ENCODE peak calls at places on chromosomes 1 and 21, in nine cellular contexts. Y, X, D, E, H, R, C, Q and O are unnamed samples.

GRCh38 chr1:208058212-208059155 is 147.6 kb upstream of the CD34 start:
- DNase-seq in Y (no peak), X (no peak), D (no peak), E (no peak), H (no peak), R (no peak), C (no peak), Q (peak), O (no peak)

GRCh38 chr1:164311376-164311775 is 247.6 kb upstream of the PBX1 start:
- DNase-seq in Y (no peak), X (no peak), D (no peak), E (no peak), H (no peak), R (no peak), C (no peak), Q (peak), O (peak)

GRCh38 chr21:35256468-35256988 is 207.4 kb upstream of the RUNX1 start:
- DNase-seq in Y (peak), X (peak), D (peak), E (peak), H (no peak), R (peak), C (no peak), Q (peak), O (peak)

GRCh38 chr1:63073530-63074306 is 248.6 kb upstream of the FOXD3 start:
- DNase-seq in Y (no peak), X (peak), D (no peak), E (no peak), H (no peak), R (no peak), C (no peak), Q (peak), O (no peak)

GRCh38 chr1:153374077-153374476 is 1.3 kb downstream of the S100A12 start:
- DNase-seq in Y (no peak), X (no peak), D (no peak), E (no peak), H (no peak), R (no peak), C (no peak), Q (no peak), O (no peak)

GRCh38 chr1:164265232-164265631 is 293.8 kb upstream of the PBX1 start:
- DNase-seq in Y (no peak), X (no peak), D (no peak), E (peak), H (no peak), R (peak), C (no peak), Q (peak), O (no peak)

GRCh38 chr1:156539824-156540223 is 32.5 kb downstream of the IQGAP3 start:
- DNase-seq in Y (no peak), X (no peak), D (no peak), E (no peak), H (no peak), R (no peak), C (no peak), Q (no peak), O (no peak)

GRCh38 chr1:117820096-117820495 is 109.3 kb downstream of the GDAP2 start:
- DNase-seq in Y (no peak), X (no peak), D (no peak), E (no peak), H (no peak), R (no peak), C (no peak), Q (no peak), O (no peak)

GRCh38 chr1:89820423-89821321 is at the start of gene LRRC8D:
- DNase-seq in Y (peak), X (peak), D (peak), E (peak), H (peak), R (peak), C (peak), Q (peak), O (peak)

GRCh38 chr21:42373181-42373907 is 7.0 kb upstream of the TFF1 start:
- DNase-seq in Y (no peak), X (no peak), D (no peak), E (no peak), H (no peak), R (no peak), C (no peak), Q (no peak), O (no peak)

GRCh38 chr1:159664247-159664646 is 50.1 kb downstream of the CRP start:
- DNase-seq in Y (no peak), X (no peak), D (no peak), E (no peak), H (no peak), R (no peak), C (no peak), Q (no peak), O (no peak)

GRCh38 chr1:53393325-53393792 is 65.5 kb upstream of the LRP8 start:
- DNase-seq in Y (peak), X (peak), D (peak), E (peak), H (peak), R (peak), C (peak), Q (peak), O (peak)

GRCh38 chr1:175376194-175376593 is 183.6 kb upstream of the KIAA0040 start:
- DNase-seq in Y (no peak), X (no peak), D (no peak), E (no peak), H (peak), R (no peak), C (peak), Q (peak), O (peak)

GRCh38 chr1:30687886-30688285 is 35.5 kb downstream of the MATN1 start:
- DNase-seq in Y (no peak), X (no peak), D (no peak), E (no peak), H (no peak), R (no peak), C (no peak), Q (no peak), O (no peak)

GRCh38 chr1:10668241-10668761 is 128.1 kb downstream of the CASZ1 start:
- DNase-seq in Y (no peak), X (no peak), D (no peak), E (no peak), H (no peak), R (no peak), C (no peak), Q (no peak), O (no peak)

GRCh38 chr1:219660666-219661463 is 48.0 kb upstream of the ZC3H11B start:
- DNase-seq in Y (peak), X (peak), D (peak), E (peak), H (peak), R (peak), C (no peak), Q (peak), O (peak)

GRCh38 chr1:151005729-151006330 is 872 bp downstream of the MINDY1 start:
- DNase-seq in Y (no peak), X (peak), D (no peak), E (no peak), H (no peak), R (no peak), C (no peak), Q (no peak), O (no peak)

GRCh38 chr1:39272791-39273071 is 68.2 kb downstream of the MACF1 start:
- DNase-seq in Y (no peak), X (no peak), D (no peak), E (no peak), H (no peak), R (no peak), C (no peak), Q (no peak), O (no peak)

GRCh38 chr1:212607206-212607923 is 1.2 kb upstream of the ATF3 start:
- DNase-seq in Y (peak), X (peak), D (no peak), E (peak), H (peak), R (peak), C (peak), Q (no peak), O (no peak)

GRCh38 chr1:207920481-207921050 is 9.6 kb upstream of the CD34 start:
- DNase-seq in Y (no peak), X (no peak), D (no peak), E (peak), H (no peak), R (no peak), C (no peak), Q (no peak), O (no peak)

GRCh38 chr1:11869650-11870207 is 11.0 kb upstream of the NPPB start:
- DNase-seq in Y (no peak), X (no peak), D (no peak), E (no peak), H (no peak), R (no peak), C (no peak), Q (no peak), O (no peak)

GRCh38 chr1:3939242-3940080 is 39.4 kb upstream of the C1orf174 start:
- DNase-seq in Y (no peak), X (no peak), D (no peak), E (no peak), H (no peak), R (no peak), C (no peak), Q (no peak), O (no peak)

GRCh38 chr1:175742790-175743459 is 470 bp downstream of the TNR start:
- DNase-seq in Y (peak), X (no peak), D (peak), E (no peak), H (peak), R (peak), C (no peak), Q (peak), O (peak)

GRCh38 chr1:68046885-68047658 is 3.4 kb downstream of the DIRAS3 start:
- DNase-seq in Y (no peak), X (no peak), D (no peak), E (no peak), H (no peak), R (peak), C (no peak), Q (no peak), O (no peak)
- H3K4me3 ChIP-seq in Y (no peak), X (no peak), D (no peak), E (no peak), H (no peak), R (no peak), C (no peak), Q (no peak), O (no peak)

GRCh38 chr1:180167721-180168467 is 13.2 kb downstream of the QSOX1 start:
- DNase-seq in Y (no peak), X (no peak), D (peak), E (no peak), H (no peak), R (peak), C (no peak), Q (no peak), O (no peak)
- TF ChIP-seq CTCF in Y (no peak), X (no peak), D (no peak), E (no peak), H (no peak), R (no peak), C (no peak), Q (no peak), O (no peak)

GRCh38 chr1:52008074-52008809 is 17.7 kb upstream of the RAB3B start:
- DNase-seq in Y (no peak), X (no peak), D (no peak), E (no peak), H (no peak), R (no peak), C (no peak), Q (no peak), O (no peak)

GRCh38 chr1:52002038-52002917 is 11.8 kb upstream of the RAB3B start:
- DNase-seq in Y (peak), X (peak), D (peak), E (no peak), H (peak), R (peak), C (peak), Q (peak), O (peak)

GRCh38 chr1:52003877-52004276 is 13.4 kb upstream of the RAB3B start:
- DNase-seq in Y (no peak), X (no peak), D (no peak), E (no peak), H (no peak), R (no peak), C (no peak), Q (no peak), O (no peak)

DNA sequence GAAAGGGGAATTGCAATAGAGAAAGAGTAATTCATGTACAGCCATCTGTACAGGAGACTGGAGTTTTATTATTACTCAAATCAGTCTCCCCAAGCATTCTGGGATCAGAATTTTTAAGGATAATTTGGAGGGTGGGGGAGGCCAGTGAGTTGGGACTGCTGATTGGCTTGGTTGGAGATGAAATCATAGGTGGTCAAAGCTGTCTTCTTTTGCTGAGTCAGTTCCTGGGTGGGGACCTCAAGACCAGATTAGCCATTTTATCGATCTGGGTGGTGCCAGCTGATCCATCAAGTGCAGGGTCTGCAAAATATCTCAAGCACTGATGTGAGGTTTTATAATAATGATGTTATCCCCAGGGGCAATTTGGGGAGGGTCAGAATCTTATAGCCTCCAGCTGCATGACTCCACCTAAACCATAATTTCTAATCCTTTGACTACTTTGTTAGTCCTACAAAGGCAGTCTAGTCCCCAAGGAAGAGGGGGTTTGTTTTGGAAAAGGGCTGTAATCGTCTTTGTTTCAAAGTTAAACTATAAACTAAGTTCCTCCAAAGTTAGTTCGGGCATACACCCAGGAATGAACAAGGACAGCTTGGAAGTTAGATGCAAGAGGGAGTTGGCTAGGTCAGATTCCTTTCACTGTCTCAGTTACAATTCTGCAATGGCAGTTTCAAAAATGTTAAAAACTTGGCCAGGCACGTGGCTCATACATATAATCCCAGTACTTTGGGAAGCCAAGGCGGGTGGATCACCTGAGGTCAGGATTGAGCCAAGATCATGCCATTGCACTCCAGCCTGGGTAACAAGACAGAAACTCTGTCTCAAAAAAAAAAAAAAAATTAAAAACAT is 17.0 kb upstream of the RAB3B start:
- DNase-seq in Y (no peak), X (no peak), D (no peak), E (no peak), H (no peak), R (peak), C (no peak), Q (no peak), O (no peak)
- H3K4me3 ChIP-seq in Y (no peak), X (no peak), D (no peak), E (no peak), H (no peak), R (no peak), C (no peak), Q (no peak), O (no peak)

GRCh38 chr1:58454343-58454742 is 92.2 kb downstream of the OMA1 start:
- DNase-seq in Y (no peak), X (no peak), D (no peak), E (no peak), H (no peak), R (no peak), C (no peak), Q (no peak), O (no peak)
- TF ChIP-seq CTCF in Y (no peak), X (no peak), D (no peak), E (no peak), H (no peak), R (no peak), C (no peak), Q (no peak), O (no peak)

DNA sequence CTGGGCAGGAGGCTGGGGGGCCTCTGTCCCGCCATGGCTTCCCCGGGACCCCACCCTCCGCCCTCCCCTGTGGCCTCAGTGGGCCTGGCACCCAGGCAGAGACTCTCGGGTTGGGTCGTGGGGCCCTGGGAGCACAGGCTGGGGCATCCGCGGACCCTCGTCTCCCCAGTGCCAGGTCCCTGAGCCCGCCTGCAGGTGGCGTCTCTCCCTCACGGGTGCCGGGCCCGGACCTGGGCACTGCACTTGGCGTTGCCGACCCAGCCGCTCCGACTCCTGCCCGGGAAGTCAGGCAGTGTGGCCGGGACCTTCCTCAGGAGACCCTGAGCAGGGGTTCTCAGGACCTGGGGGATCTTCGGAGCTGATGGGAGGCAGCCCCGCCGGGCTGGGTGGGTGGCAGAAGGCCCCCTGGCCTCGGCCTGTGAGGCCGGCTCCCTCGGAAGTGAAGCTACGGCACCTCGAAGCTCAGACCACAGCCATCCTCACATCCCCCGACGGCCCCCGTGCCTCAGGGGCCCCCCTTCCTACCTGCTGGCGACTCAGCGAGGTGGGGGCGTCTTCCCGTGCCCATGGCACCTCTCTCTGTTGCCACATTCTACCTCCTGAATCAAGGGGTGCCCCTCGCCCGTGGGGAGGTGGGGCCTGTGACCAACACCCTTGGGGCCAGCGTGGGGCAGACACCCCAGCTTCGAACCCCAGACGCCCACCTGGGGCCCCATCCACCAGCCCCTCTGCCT is 6.4 kb upstream of the C1orf159 start:
- DNase-seq in Y (peak), X (peak), D (peak), E (peak), H (peak), R (peak), C (peak), Q (peak), O (peak)
- H3K4me3 ChIP-seq in Y (peak), X (peak), D (no peak), E (no peak), H (peak), R (no peak), C (peak), Q (no peak), O (no peak)

GRCh38 chr1:109980324-109981127 is 4.0 kb upstream of the AHCYL1 start:
- DNase-seq in Y (no peak), X (no peak), D (no peak), E (no peak), H (no peak), R (peak), C (no peak), Q (no peak), O (no peak)
- TF ChIP-seq CTCF in Y (peak), X (peak), D (peak), E (peak), H (peak), R (peak), C (peak), Q (peak), O (peak)

GRCh38 chr1:8562881-8563865 is 245.3 kb downstream of the SLC45A1 start:
- DNase-seq in Y (no peak), X (no peak), D (peak), E (no peak), H (no peak), R (no peak), C (no peak), Q (peak), O (no peak)

GRCh38 chr1:8563944-8564537 is 246.1 kb downstream of the SLC45A1 start:
- DNase-seq in Y (no peak), X (no peak), D (no peak), E (no peak), H (no peak), R (no peak), C (no peak), Q (no peak), O (no peak)

GRCh38 chr1:8562222-8562621 is 244.3 kb downstream of the SLC45A1 start:
- DNase-seq in Y (no peak), X (no peak), D (no peak), E (no peak), H (no peak), R (no peak), C (peak), Q (no peak), O (no peak)

GRCh38 chr1:8560035-8560434 is 242.1 kb downstream of the SLC45A1 start:
- DNase-seq in Y (no peak), X (no peak), D (no peak), E (no peak), H (no peak), R (no peak), C (peak), Q (no peak), O (no peak)

DNA sequence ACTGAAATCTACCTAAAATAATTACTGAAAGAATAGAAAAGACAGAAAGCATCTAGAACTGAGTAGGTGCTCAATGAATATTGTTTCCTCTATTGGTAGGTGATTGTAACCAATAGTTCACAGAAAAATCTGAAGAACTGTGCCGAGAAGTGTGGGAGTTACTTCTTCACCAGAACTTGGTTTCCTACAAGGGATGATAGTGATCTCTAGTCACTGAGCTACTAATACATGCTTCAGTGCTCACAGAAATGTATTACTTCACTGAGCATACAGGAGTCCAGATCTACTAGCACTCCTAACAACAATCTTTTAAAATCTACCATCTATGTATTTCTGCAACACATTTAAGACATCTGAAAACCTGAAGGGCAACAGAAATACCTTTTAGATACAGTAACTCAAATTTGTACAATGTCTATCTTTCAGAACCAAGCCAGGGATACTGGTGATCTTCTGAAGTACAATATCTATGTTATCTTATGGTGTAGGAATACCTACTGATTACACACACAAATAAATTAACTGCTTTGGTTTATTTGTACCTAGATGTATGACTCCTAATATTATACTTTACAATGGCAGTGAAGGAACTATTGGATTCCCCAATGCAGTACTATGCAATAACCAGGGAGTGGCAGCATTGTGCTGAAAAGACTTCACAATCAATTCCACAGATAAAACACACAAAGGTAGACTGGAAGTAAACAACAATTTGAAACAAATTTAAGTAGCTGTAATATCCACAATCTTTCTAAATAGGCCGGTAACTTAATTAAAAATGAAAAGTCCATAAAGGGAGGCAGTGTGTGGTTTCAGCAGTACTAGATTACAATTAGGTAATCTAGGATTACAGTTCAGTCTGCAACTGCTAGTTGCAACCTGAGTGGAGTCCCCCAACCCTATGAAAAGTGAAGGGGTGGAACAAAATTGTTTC is 243.0 kb downstream of the SLC45A1 start:
- DNase-seq in Y (no peak), X (peak), D (peak), E (no peak), H (peak), R (peak), C (peak), Q (peak), O (peak)
- H3K4me3 ChIP-seq in Y (no peak), X (no peak), D (no peak), E (no peak), H (no peak), R (no peak), C (no peak), Q (no peak), O (no peak)